ENCODE peak calls at places on chromosomes 4 and X, in four cellular contexts. K, J, T and O are unnamed samples. For H3K27me3 and H3K36me3, the result is how much of the 10 kb centered on the place peaks cover.

GRCh38 chr4:176896211-176896610 is 103.5 kb upstream of the VEGFC start:
- DNase-seq in K (no peak), J (no peak), T (no peak), O (no peak)

GRCh38 chr4:56640907-56641493 is 40.1 kb downstream of the HOPX start:
- DNase-seq in T (no peak), K (no peak), J (no peak), O (no peak)

GRCh38 chr4:169158860-169159259 is 111.9 kb downstream of the SH3RF1 start:
- DNase-seq in T (no peak), K (no peak), J (no peak), O (no peak)

GRCh38 chr4:47531241-47531953 is 46.3 kb downstream of the ATP10D start:
- DNase-seq in K (peak), T (no peak), J (peak), O (no peak)

GRCh38 chr4:25367004-25367621 is 9.9 kb upstream of the ANAPC4 start:
- DNase-seq in K (no peak), J (peak), T (no peak), O (no peak)

GRCh38 chrX:107747596-107748161 is 27.9 kb downstream of the TSC22D3 start:
- DNase-seq in T (no peak), J (no peak), K (no peak), O (no peak)

GRCh38 chr4:182973421-182974340 is 56.5 kb upstream of the DCTD start:
- DNase-seq in K (no peak), T (no peak), J (no peak), O (no peak)

GRCh38 chr4:183571350-183572076 is 66.7 kb downstream of the ING2 start:
- DNase-seq in K (no peak), T (no peak), J (no peak), O (no peak)

GRCh38 chr4:84366932-84367331 is 132.2 kb downstream of the NKX6-1 start:
- DNase-seq in T (no peak), K (no peak), J (no peak), O (no peak)

GRCh38 chr4:56086073-56086521 is 137.4 kb downstream of the CEP135 start:
- DNase-seq in J (no peak), K (no peak), T (no peak), O (no peak)

GRCh38 chrX:18974993-18975392 is 8.9 kb downstream of the PHKA2 start:
- DNase-seq in K (no peak), J (no peak), T (no peak), O (no peak)

GRCh38 chr4:17510582-17510981 is 1.3 kb downstream of the QDPR start:
- DNase-seq in T (no peak), K (no peak), J (no peak), O (no peak)

GRCh38 chr4:20305976-20306375 is 54.3 kb downstream of the SLIT2 start:
- DNase-seq in T (no peak), K (no peak), J (peak), O (no peak)

GRCh38 chrX:128759177-128759576 is 707.0 kb upstream of the ACTRT1 start:
- DNase-seq in J (no peak), T (no peak), K (no peak), O (no peak)

GRCh38 chr4:100086766-100087431 is 103.4 kb downstream of the DDIT4L start:
- DNase-seq in J (no peak), T (no peak), K (no peak), O (peak)

GRCh38 chr4:140928880-140929279 is 172.7 kb upstream of the TBC1D9 start:
- DNase-seq in K (peak), J (no peak), T (no peak), O (no peak)

GRCh38 chr4:55768291-55768690 is 51.3 kb upstream of the EXOC1L start:
- DNase-seq in K (no peak), J (no peak), T (no peak), O (no peak)

GRCh38 chr4:147723316-147723715 is 8.6 kb upstream of the ARHGAP10 start:
- DNase-seq in J (no peak), K (no peak), T (no peak), O (no peak)

GRCh38 chrX:131650637-131651410 is 107.0 kb downstream of the OR13H1 start:
- DNase-seq in T (no peak), J (no peak), K (no peak), O (no peak)

GRCh38 chrX:47976254-47977151 is 27.3 kb downstream of the ZNF182 start:
- DNase-seq in J (no peak), T (no peak), K (no peak), O (no peak)

GRCh38 chr4:183996868-183997267 is 91.8 kb downstream of the STOX2 start:
- DNase-seq in K (no peak), J (no peak), T (no peak), O (no peak)

GRCh38 chr4:122692641-122693520 is 39.6 kb upstream of the BBS12 start:
- DNase-seq in T (no peak), J (no peak), K (no peak), O (no peak)

GRCh38 chr4:94339779-94340178 is 2.9 kb downstream of the HPGDS start:
- DNase-seq in T (no peak), J (no peak), K (no peak), O (no peak)

GRCh38 chrX:19225906-19226305 is 103.6 kb upstream of the ADGRG2 start:
- DNase-seq in K (no peak), J (peak), T (no peak), O (no peak)

GRCh38 chr4:78565971-78566372 is 14.4 kb downstream of the ANXA3 start:
- DNase-seq in T (no peak), K (no peak), J (no peak), O (peak)

GRCh38 chr4:10096976-10097330 is 19.6 kb downstream of the WDR1 start:
- DNase-seq in J (peak), K (no peak), T (no peak), O (no peak)

GRCh38 chr4:53189011-53189410 is 176.8 kb downstream of the SCFD2 start:
- DNase-seq in T (no peak), J (no peak), K (no peak), O (peak)

GRCh38 chr4:80732010-80732409 is 298.5 kb upstream of the BMP3 start:
- DNase-seq in T (no peak), J (no peak), K (no peak), O (no peak)

GRCh38 chr4:71526626-71527406 is 188.0 kb downstream of the SLC4A4 start:
- DNase-seq in K (no peak), J (no peak), T (no peak), O (no peak)

GRCh38 chr4:16942491-16942890 is 44.0 kb upstream of the LDB2 start:
- DNase-seq in T (no peak), J (no peak), K (no peak), O (no peak)

GRCh38 chr4:103443324-103443723 is 245.2 kb upstream of the CENPE start:
- DNase-seq in K (no peak), J (no peak), T (no peak), O (no peak)

GRCh38 chr4:99447079-99447478 is 11.9 kb upstream of the ADH7 start:
- DNase-seq in K (no peak), J (peak), T (no peak), O (no peak)

GRCh38 chr4:113810906-113811305 is 49.4 kb upstream of the CAMK2D start:
- DNase-seq in J (no peak), T (no peak), K (no peak), O (no peak)

GRCh38 chr4:85086721-85087120 is 120.2 kb upstream of the WDFY3 start:
- DNase-seq in K (no peak), T (no peak), J (no peak), O (no peak)

GRCh38 chrX:57294961-57295360 is 8.5 kb downstream of the FAAH2 start:
- DNase-seq in K (no peak), T (no peak), J (no peak), O (no peak)

GRCh38 chrX:57285001-57285400 is 1.5 kb upstream of the FAAH2 start:
- DNase-seq in T (no peak), J (peak), K (no peak), O (no peak)

GRCh38 chrX:57286507-57287251 is at the start of gene FAAH2:
- DNase-seq in T (no peak), K (no peak), J (peak), O (no peak)

DNA sequence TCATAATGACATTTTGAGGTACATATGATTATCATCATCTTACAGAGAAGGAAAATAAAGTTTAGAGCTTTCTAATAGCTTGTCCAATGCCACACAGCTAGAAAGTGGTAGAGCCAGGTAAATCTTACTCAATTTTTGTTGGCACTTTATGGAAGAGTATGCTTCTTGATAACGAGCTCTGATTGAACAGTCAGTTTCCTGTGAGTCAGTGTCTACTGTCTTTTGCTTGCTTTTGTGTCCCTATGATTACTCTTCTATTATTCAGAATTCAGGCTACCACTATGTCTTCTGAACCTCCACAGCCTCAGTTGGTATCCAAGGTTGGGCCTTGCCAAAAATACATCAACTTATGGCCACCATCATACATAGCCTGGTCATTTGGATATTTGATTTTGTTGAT is 2.6 kb downstream of the FAAH2 start:
- DNase-seq in J (no peak), T (no peak), K (no peak), O (no peak)
- H3K27me3 ChIP-seq in J (under half), T (under half), K (under half), O (under half)

DNA sequence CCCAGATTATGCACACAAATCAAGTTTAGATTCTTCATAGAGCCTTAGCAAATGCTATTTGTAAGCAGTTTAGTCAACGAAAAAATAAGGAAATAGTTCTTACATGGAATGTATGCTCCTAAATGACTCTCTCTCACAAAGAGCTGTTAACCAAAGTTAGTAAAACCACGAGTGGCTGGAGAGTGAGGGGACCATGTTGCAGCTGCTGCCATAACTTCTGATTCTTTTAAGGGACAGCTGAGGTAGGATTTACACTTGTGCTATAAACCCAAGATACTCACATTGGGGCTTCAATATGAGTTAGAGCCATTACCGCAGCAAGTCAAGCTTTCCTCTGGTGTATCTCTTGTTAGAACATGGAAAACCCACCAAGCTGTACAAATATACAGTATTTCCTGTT is 2.7 kb downstream of the DOCK11 start:
- DNase-seq in K (no peak), T (no peak), J (no peak), O (no peak)
- H3K4me3 ChIP-seq in K (no peak), T (no peak), J (no peak), O (no peak)

GRCh38 chr4:8297691-8298485 is 28.3 kb downstream of the HTRA3 start:
- DNase-seq in T (no peak), J (no peak), K (no peak), O (no peak)

GRCh38 chr4:8297141-8297601 is 27.6 kb downstream of the HTRA3 start:
- DNase-seq in T (no peak), K (no peak), J (no peak), O (no peak)

GRCh38 chr4:8294775-8295174 is 25.2 kb downstream of the HTRA3 start:
- DNase-seq in J (no peak), K (no peak), T (no peak), O (no peak)

GRCh38 chr4:8295471-8295870 is 25.9 kb downstream of the HTRA3 start:
- DNase-seq in J (no peak), K (no peak), T (no peak), O (no peak)

DNA sequence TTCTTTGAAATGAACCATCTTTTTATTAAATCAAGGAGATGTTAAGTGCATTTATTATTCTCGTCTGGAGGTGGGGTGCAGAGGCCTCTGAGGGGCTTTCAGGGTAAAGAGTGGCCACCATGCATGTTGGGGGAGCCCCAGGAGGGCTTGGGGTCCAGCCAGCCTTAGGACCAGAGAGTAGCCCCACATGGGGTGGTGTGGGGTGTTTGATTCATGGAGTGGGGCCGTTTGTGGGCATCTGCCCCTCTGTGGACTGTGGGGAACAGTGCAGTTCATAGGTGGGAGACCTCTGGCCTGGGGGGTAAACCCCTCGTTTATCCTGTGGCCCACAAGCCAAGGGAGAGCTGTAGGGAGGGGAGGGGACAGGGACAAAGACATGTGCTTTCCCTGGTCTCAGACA is 26.9 kb downstream of the HTRA3 start:
- DNase-seq in T (no peak), J (no peak), K (no peak), O (no peak)
- H3K36me3 ChIP-seq in T (under half), J (under half), K (under half), O (under half)

DNA sequence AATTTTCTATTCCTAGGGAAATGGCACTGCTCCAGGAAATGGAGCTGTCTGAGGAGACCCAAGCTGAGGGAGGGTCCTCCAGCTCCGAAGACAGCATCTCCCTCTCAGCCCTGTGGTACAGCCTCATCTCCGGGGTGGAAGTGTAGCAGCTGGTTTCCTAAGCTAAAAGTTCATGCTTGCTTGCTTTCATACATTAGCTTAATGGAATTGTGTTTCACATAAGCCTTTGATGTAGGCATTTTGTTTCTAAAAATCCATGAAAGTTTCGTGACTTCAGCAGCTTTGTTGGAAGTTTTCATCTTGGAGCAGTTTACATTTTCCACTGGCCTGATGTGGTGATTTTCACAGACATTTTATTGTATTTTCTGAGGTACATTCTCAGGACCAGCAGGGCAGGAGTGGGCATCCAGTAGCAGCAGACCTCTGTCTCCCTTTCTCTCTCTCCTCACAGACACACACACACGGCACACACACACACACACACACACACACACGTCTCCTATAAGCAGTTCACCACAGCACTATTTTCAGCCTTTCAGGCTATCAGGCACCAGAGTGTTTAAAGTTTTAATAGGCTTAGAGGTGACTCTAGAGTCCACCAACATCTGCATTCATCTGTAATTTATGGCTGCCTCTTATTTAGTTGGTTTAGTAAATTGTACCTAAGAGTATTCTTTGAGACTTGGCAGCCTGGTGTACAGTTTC is 225.7 kb upstream of the SFRP2 start:
- DNase-seq in K (no peak), J (no peak), T (no peak), O (no peak)
- H3K27me3 ChIP-seq in K (under half), J (under half), T (under half), O (under half)

DNA sequence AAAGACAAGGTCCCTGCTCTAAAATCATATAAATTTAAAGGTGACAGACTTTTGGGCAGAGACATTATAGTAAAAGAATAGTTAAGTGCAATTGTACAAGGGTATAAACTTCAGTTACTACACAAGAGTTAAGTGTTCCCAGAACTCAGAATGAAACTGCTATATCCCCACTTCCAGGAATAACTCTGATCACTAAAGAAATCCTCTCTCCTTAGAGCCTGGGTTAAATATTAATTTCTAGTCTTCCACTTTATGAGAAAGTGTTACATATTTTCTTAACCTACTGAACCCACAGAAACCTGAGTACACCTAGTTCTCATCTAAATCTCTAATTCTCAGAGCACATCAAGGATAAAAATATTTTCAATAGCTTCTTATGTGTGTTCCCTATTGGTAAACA is 99.1 kb upstream of the USP38 start:
- DNase-seq in T (no peak), J (no peak), K (no peak), O (no peak)
- H3K4me3 ChIP-seq in T (no peak), J (no peak), K (no peak), O (no peak)